ENCODE peak calls at places on chromosomes 4 and X, in seven cellular contexts. T, I, R, E, L, Y and U are unnamed samples.

GRCh38 chrX:24870143-24870542 is 145.6 kb downstream of the ARX start:
- DNase-seq in T (no peak), E (no peak), Y (no peak), R (no peak), L (no peak), I (no peak), U (no peak)

GRCh38 chr4:166400270-166400894 is 527.3 kb downstream of the TLL1 start:
- DNase-seq in R (no peak), L (no peak), E (no peak), T (no peak), Y (peak; percentile 39), I (peak; percentile 8), U (no peak)

GRCh38 chr4:140069068-140069467 is 84.9 kb downstream of the MAML3 start:
- DNase-seq in T (no peak), I (no peak), Y (no peak), R (no peak), L (no peak), E (no peak), U (no peak)

GRCh38 chr4:26862381-26862915 is 1.8 kb downstream of the STIM2 start:
- DNase-seq in I (no peak), E (no peak), L (no peak), R (no peak), Y (no peak), T (no peak), U (no peak)

GRCh38 chr4:40811886-40812857 is 62.4 kb downstream of the NSUN7 start:
- DNase-seq in T (no peak), E (no peak), R (no peak), Y (no peak), I (no peak), L (no peak), U (no peak)

GRCh38 chr4:117898496-117898895 is 135.8 kb upstream of the NDST3 start:
- DNase-seq in R (no peak), I (no peak), T (no peak), Y (no peak), E (no peak), L (no peak), U (no peak)

GRCh38 chr4:181106410-181106809 is 1136.8 kb upstream of the TENM3 start:
- DNase-seq in E (no peak), Y (no peak), T (no peak), I (no peak), R (no peak), L (no peak), U (no peak)

GRCh38 chr4:13525606-13526281 is 18.6 kb downstream of the NKX3-2 start:
- DNase-seq in E (no peak), L (no peak), R (no peak), Y (no peak), T (no peak), I (no peak), U (no peak)

GRCh38 chr4:72970756-72971155 is 98.8 kb downstream of the COX18 start:
- DNase-seq in Y (no peak), E (no peak), R (no peak), T (no peak), I (no peak), L (no peak), U (no peak)

GRCh38 chr4:111930658-111931057 is 214.6 kb upstream of the FAM241A start:
- DNase-seq in I (no peak), Y (no peak), E (no peak), L (no peak), R (no peak), T (no peak), U (no peak)

GRCh38 chr4:89712141-89712540 is 124.8 kb downstream of the SNCA start:
- DNase-seq in Y (no peak), L (no peak), I (no peak), E (no peak), T (no peak), R (no peak), U (no peak)

GRCh38 chr4:185600801-185601200 is 65.5 kb upstream of the PDLIM3 start:
- DNase-seq in E (no peak), I (no peak), R (no peak), Y (no peak), L (no peak), T (no peak), U (no peak)

GRCh38 chr4:72974694-72975487 is 94.6 kb downstream of the COX18 start:
- DNase-seq in E (no peak), T (no peak), Y (peak; percentile 4), I (no peak), L (no peak), R (no peak), U (no peak)

GRCh38 chrX:129981752-129982299 is 609 bp upstream of the BCORL1 start:
- DNase-seq in I (no peak), E (no peak), R (no peak), T (no peak), L (peak; percentile 48), Y (no peak), U (no peak)

GRCh38 chrX:39039890-39040289 is 238.6 kb downstream of the MID1IP1 start:
- DNase-seq in I (no peak), E (no peak), T (no peak), R (no peak), L (no peak), Y (no peak), U (no peak)

GRCh38 chr4:129327637-129328036 is 231.7 kb downstream of the C4orf33 start:
- DNase-seq in T (no peak), L (no peak), Y (no peak), R (no peak), I (no peak), E (no peak), U (no peak)

GRCh38 chrX:131288738-131289511 is at the start of gene IGSF1:
- DNase-seq in R (no peak), E (no peak), L (no peak), T (peak; percentile 45), Y (no peak), I (peak; percentile 81), U (no peak)

GRCh38 chr4:125390126-125390525 is 75.4 kb downstream of the FAT4 start:
- DNase-seq in T (no peak), R (no peak), L (no peak), Y (no peak), I (no peak), E (no peak), U (no peak)

GRCh38 chr4:36394352-36394903 is 113.0 kb downstream of the DTHD1 start:
- DNase-seq in Y (no peak), I (no peak), R (no peak), E (peak; percentile 37), L (no peak), T (no peak), U (no peak)

GRCh38 chrX:132474522-132474921 is 14.3 kb downstream of the MBNL3 start:
- DNase-seq in E (no peak), I (no peak), R (no peak), L (no peak), Y (no peak), T (no peak), U (no peak)

GRCh38 chr4:134546279-134546678 is 344.7 kb upstream of the PABPC4L start:
- DNase-seq in Y (no peak), T (no peak), I (no peak), L (no peak), R (no peak), E (no peak), U (no peak)

GRCh38 chr4:177393236-177393635 is 49.0 kb downstream of the AGA start:
- DNase-seq in R (no peak), E (no peak), T (no peak), Y (no peak), L (peak; percentile 67), I (no peak), U (no peak)

GRCh38 chr4:74058048-74058651 is 19.7 kb upstream of the CXCL3 start:
- DNase-seq in I (no peak), L (no peak), R (no peak), E (no peak), Y (no peak), T (no peak), U (no peak)

GRCh38 chrX:81121513-81122363 is 80.0 kb downstream of the HMGN5 start:
- DNase-seq in T (peak; percentile 23), Y (no peak), R (peak; percentile 88), L (peak; percentile 96), I (peak; percentile 90), E (peak; percentile 81), U (peak; percentile 51)

GRCh38 chr4:123616970-123617392 is 220.4 kb downstream of the SPRY1 start:
- DNase-seq in E (peak; percentile 66), L (peak; percentile 83), Y (peak; percentile 76), R (peak; percentile 51), T (peak; percentile 12), I (no peak), U (no peak)

GRCh38 chrX:150694738-150695410 is 1.7 kb downstream of the MTMR1 start:
- DNase-seq in L (no peak), I (no peak), R (no peak), E (no peak), T (peak; percentile 27), Y (no peak), U (no peak)

GRCh38 chrX:103571726-103572125 is 13.6 kb upstream of the TCEAL4 start:
- DNase-seq in T (no peak), E (no peak), L (no peak), I (no peak), R (no peak), Y (no peak), U (no peak)

GRCh38 chrX:79065696-79066095 is 78.8 kb upstream of the GPR174 start:
- DNase-seq in Y (no peak), L (peak; percentile 58), E (no peak), R (no peak), I (no peak), T (no peak), U (no peak)

GRCh38 chrX:129529685-129530281 is 6.5 kb upstream of the SMARCA1 start:
- DNase-seq in E (no peak), T (peak; percentile 69), R (no peak), L (no peak), Y (peak; percentile 73), I (no peak), U (no peak)

GRCh38 chrX:22742174-22742573 is 257.6 kb upstream of the DDX53 start:
- DNase-seq in E (no peak), Y (no peak), T (no peak), R (no peak), L (no peak), I (no peak), U (no peak)

GRCh38 chrX:20265221-20265725 is 1.4 kb downstream of the RPS6KA3 start:
- DNase-seq in R (peak; percentile 27), I (peak; percentile 46), T (peak; percentile 44), E (peak; percentile 22), Y (no peak), L (peak; percentile 81), U (peak; percentile 39)

GRCh38 chrX:107773206-107773605 is 2.4 kb downstream of the TSC22D3 start:
- DNase-seq in R (no peak), Y (no peak), T (no peak), L (no peak), I (peak; percentile 66), E (no peak), U (no peak)

GRCh38 chrX:96464880-96465558 is 219.6 kb upstream of the DIAPH2 start:
- DNase-seq in L (no peak), R (no peak), Y (no peak), T (no peak), I (no peak), E (no peak), U (no peak)

GRCh38 chrX:68177542-68177941 is 255.8 kb downstream of the OPHN1 start:
- DNase-seq in R (no peak), E (no peak), L (no peak), I (no peak), T (no peak), Y (no peak), U (no peak)

GRCh38 chr4:73127839-73128448 is 58.4 kb upstream of the COX18 start:
- DNase-seq in R (no peak), L (no peak), E (no peak), Y (no peak), T (peak; percentile 2), I (peak; percentile 4), U (no peak)

GRCh38 chrX:150899191-150899757 is 806 bp upstream of the CD99L2 start:
- DNase-seq in I (peak; percentile 18), R (peak; percentile 18), T (peak; percentile 23), Y (no peak), E (peak; percentile 1), L (peak; percentile 76), U (no peak)

GRCh38 chr4:2083826-2084160 is 24.7 kb downstream of the NAT8L start:
- DNase-seq in R (no peak), T (no peak), Y (no peak), E (no peak), L (no peak), I (no peak), U (no peak)

GRCh38 chr4:134201216-134202098 is at the start of gene PABPC4L:
- DNase-seq in I (peak; percentile 83), R (no peak), T (peak; percentile 54), Y (no peak), E (no peak), L (no peak), U (no peak)